ENCODE peak calls at places on chromosomes 11 and 22, in seven cellular contexts. B, F, K, N, L, Y and D are unnamed samples.

GRCh38 chr11:7060828-7061227 is 28.0 kb upstream of the RBMXL2 start:
- DNase-seq in B (no peak), F (no peak), K (peak), N (no peak), L (peak), Y (no peak), D (no peak)

GRCh38 chr11:24617856-24618255 is 121.0 kb downstream of the LUZP2 start:
- DNase-seq in B (no peak), F (no peak), K (no peak), N (no peak), L (no peak), Y (no peak), D (no peak)

GRCh38 chr11:86592047-86592564 is 80.3 kb downstream of the ME3 start:
- DNase-seq in B (no peak), F (no peak), K (peak), N (no peak), L (peak), Y (no peak), D (peak)

GRCh38 chr11:66082936-66083698 is 13.0 kb downstream of the PACS1 start:
- DNase-seq in B (no peak), F (peak), K (peak), N (no peak), L (peak), Y (no peak), D (peak)

GRCh38 chr11:37946155-37946766 is 1348.2 kb upstream of the RAG2 start:
- DNase-seq in B (no peak), F (peak), K (peak), N (peak), L (peak), Y (no peak), D (no peak)

GRCh38 chr11:117820071-117820470 is 4.5 kb downstream of the FXYD2 start:
- DNase-seq in B (no peak), F (peak), K (no peak), N (no peak), L (no peak), Y (no peak), D (peak)

GRCh38 chr11:45482331-45482730 is 183.1 kb downstream of the CHST1 start:
- DNase-seq in B (no peak), F (no peak), K (no peak), N (no peak), L (no peak), Y (no peak), D (no peak)

GRCh38 chr22:21457023-21457787 is 10.0 kb upstream of the TMEM191C start:
- DNase-seq in B (no peak), F (no peak), K (no peak), N (no peak), L (peak), Y (no peak), D (no peak)

GRCh38 chr22:46007003-46007847 is 30.3 kb upstream of the WNT7B start:
- DNase-seq in B (no peak), F (no peak), K (peak), N (no peak), L (peak), Y (no peak), D (peak)

GRCh38 chr11:114668109-114668508 is 10.2 kb upstream of the NXPE2 start:
- DNase-seq in B (no peak), F (no peak), K (no peak), N (no peak), L (no peak), Y (no peak), D (no peak)

GRCh38 chr22:41264408-41264941 is 21.5 kb downstream of the RANGAP1 start:
- DNase-seq in B (no peak), F (no peak), K (no peak), N (peak), L (no peak), Y (no peak), D (no peak)

GRCh38 chr11:109859325-109859724 is 233.9 kb upstream of the ZC3H12C start:
- DNase-seq in B (no peak), F (no peak), K (peak), N (no peak), L (peak), Y (no peak), D (no peak)

GRCh38 chr11:27423125-27423524 is 49.5 kb downstream of the LGR4 start:
- DNase-seq in B (no peak), F (peak), K (no peak), N (no peak), L (peak), Y (no peak), D (no peak)

GRCh38 chr11:74839445-74839844 is 90.8 kb downstream of the RNF169 start:
- DNase-seq in B (no peak), F (no peak), K (no peak), N (no peak), L (no peak), Y (no peak), D (no peak)

GRCh38 chr22:44828193-44828592 is 75.8 kb downstream of the ARHGAP8 start:
- DNase-seq in B (peak), F (no peak), K (no peak), N (no peak), L (no peak), Y (no peak), D (no peak)

GRCh38 chr11:9315078-9315688 is 790 bp upstream of the TMEM41B start:
- DNase-seq in B (no peak), F (peak), K (peak), N (no peak), L (peak), Y (no peak), D (no peak)

GRCh38 chr11:67382481-67383136 is 9.2 kb upstream of the RAD9A start:
- DNase-seq in B (peak), F (peak), K (peak), N (peak), L (peak), Y (peak), D (peak)

GRCh38 chr11:68838572-68838964 is 3.1 kb downstream of the CPT1A start:
- DNase-seq in B (no peak), F (no peak), K (peak), N (no peak), L (peak), Y (no peak), D (no peak)

GRCh38 chr11:6249822-6250555 is 9.6 kb upstream of the CCKBR start:
- DNase-seq in B (no peak), F (peak), K (peak), N (no peak), L (peak), Y (no peak), D (no peak)

GRCh38 chr22:47842119-47842518 is 1079.7 kb downstream of the TBC1D22A start:
- DNase-seq in B (no peak), F (no peak), K (no peak), N (no peak), L (no peak), Y (no peak), D (no peak)

GRCh38 chr11:20337526-20338154 is 25.9 kb upstream of the HTATIP2 start:
- DNase-seq in B (no peak), F (peak), K (peak), N (peak), L (peak), Y (no peak), D (peak)

GRCh38 chr11:120127236-120127635 is 10.7 kb downstream of the TRIM29 start:
- DNase-seq in B (no peak), F (no peak), K (no peak), N (no peak), L (no peak), Y (no peak), D (no peak)

GRCh38 chr11:32374261-32374711 is 61.1 kb downstream of the WT1 start:
- DNase-seq in B (peak), F (peak), K (no peak), N (no peak), L (peak), Y (no peak), D (no peak)

GRCh38 chr11:20739004-20739612 is 69.7 kb downstream of the NELL1 start:
- DNase-seq in B (no peak), F (peak), K (no peak), N (no peak), L (no peak), Y (no peak), D (peak)

GRCh38 chr22:29152381-29153138 is 53.1 kb upstream of the EMID1 start:
- DNase-seq in B (no peak), F (no peak), K (peak), N (peak), L (no peak), Y (no peak), D (no peak)

GRCh38 chr11:4197112-4197511 is 102.5 kb downstream of the RRM1 start:
- DNase-seq in B (no peak), F (no peak), K (no peak), N (no peak), L (no peak), Y (no peak), D (no peak)

GRCh38 chr11:58164990-58165389 is 23.9 kb upstream of the OR9Q2 start:
- DNase-seq in B (no peak), F (no peak), K (no peak), N (no peak), L (no peak), Y (no peak), D (no peak)

GRCh38 chr22:45008853-45009751 is 703 bp downstream of the PHF21B start:
- DNase-seq in B (no peak), F (peak), K (peak), N (peak), L (peak), Y (no peak), D (peak)

GRCh38 chr11:72223615-72224586 is 666 bp upstream of the INPPL1 start:
- DNase-seq in B (peak), F (peak), K (peak), N (peak), L (peak), Y (no peak), D (peak)

GRCh38 chr11:10511046-10511711 is 29.8 kb downstream of the RNF141 start:
- DNase-seq in B (no peak), F (no peak), K (peak), N (no peak), L (no peak), Y (no peak), D (no peak)

GRCh38 chr11:131511794-131512193 is 141.4 kb downstream of the NTM start:
- DNase-seq in B (no peak), F (no peak), K (peak), N (no peak), L (no peak), Y (no peak), D (no peak)

GRCh38 chr22:47647181-47647580 is 884.7 kb downstream of the TBC1D22A start:
- DNase-seq in B (no peak), F (no peak), K (no peak), N (no peak), L (no peak), Y (no peak), D (no peak)

GRCh38 chr11:129143335-129143734 is 48.8 kb downstream of the ARHGAP32 start:
- DNase-seq in B (no peak), F (no peak), K (peak), N (peak), L (peak), Y (no peak), D (no peak)

GRCh38 chr11:10076458-10077141 is 217.4 kb downstream of the SBF2 start:
- DNase-seq in B (peak), F (peak), K (peak), N (no peak), L (peak), Y (peak), D (no peak)

GRCh38 chr11:94149435-94149834 is 20.8 kb downstream of the PANX1 start:
- DNase-seq in B (no peak), F (no peak), K (peak), N (no peak), L (peak), Y (no peak), D (no peak)